ENCODE peak calls at places on chromosomes 6 and 20, in six cellular contexts. X is effector memory CD4-positive, alpha-beta T cell; G is mammary epithelial cell; H is PC-3; U is endodermal cell; Y is stomach. E is an unnamed sample. For H3K36me3 and H3K27me3, the result is how much of the 10 kb centered on the place peaks cover.

GRCh38 chr20:3759316-3759715 is 8.2 kb downstream of the ADISSP start:
- DNase-seq in U (no peak), X (no peak), H (no peak), G (no peak), Y (no peak), E (no peak)

GRCh38 chr20:53643031-53643832 is 49.6 kb upstream of the ZNF217 start:
- DNase-seq in X (peak), U (no peak), G (peak), H (peak), Y (peak), E (peak)

GRCh38 chr20:22412977-22413868 is 171.1 kb downstream of the FOXA2 start:
- DNase-seq in Y (no peak), U (no peak), G (no peak), X (no peak), H (no peak), E (no peak)

GRCh38 chr6:154403803-154404202 is 47.2 kb upstream of the IPCEF1 start:
- DNase-seq in Y (peak), X (no peak), H (peak), U (no peak), G (peak), E (peak)

GRCh38 chr6:168132531-168133184 is 53.6 kb upstream of the FRMD1 start:
- DNase-seq in H (peak), X (no peak), Y (peak), U (peak), G (no peak), E (peak)

GRCh38 chr6:137297887-137298286 is 78.7 kb upstream of the IFNGR1 start:
- DNase-seq in U (peak), X (no peak), H (peak), Y (no peak), G (no peak), E (no peak)

GRCh38 chr6:14278436-14278835 is 160.9 kb downstream of the CD83 start:
- DNase-seq in G (no peak), Y (no peak), H (no peak), X (no peak), U (peak), E (no peak)

GRCh38 chr6:15533379-15534044 is 129.3 kb downstream of the DTNBP1 start:
- DNase-seq in Y (no peak), G (no peak), X (no peak), U (no peak), H (no peak), E (no peak)

GRCh38 chr6:85403331-85404015 is 46.4 kb upstream of the NT5E start:
- DNase-seq in H (peak), Y (no peak), X (no peak), G (peak), U (peak), E (peak)

GRCh38 chr20:29689411-29690225 is 1567.8 kb upstream of the DEFB115 start:
- DNase-seq in U (no peak), H (peak), G (no peak), Y (no peak), X (no peak), E (no peak)

GRCh38 chr6:121780325-121781313 is 345.2 kb downstream of the GJA1 start:
- DNase-seq in U (peak), X (no peak), G (peak), H (peak), Y (no peak), E (peak)

GRCh38 chr6:166629628-166630027 is 2.6 kb upstream of the RPS6KA2 start:
- DNase-seq in H (no peak), U (no peak), G (no peak), X (no peak), Y (no peak), E (no peak)

GRCh38 chr6:132461958-132462357 is 51.0 kb downstream of the STX7 start:
- DNase-seq in H (peak), Y (no peak), U (no peak), X (no peak), G (peak), E (no peak)
- H3K36me3 ChIP-seq in H (under half), Y (half or more), U (half or more), X (half or more), G (under half), E (half or more)

DNA sequence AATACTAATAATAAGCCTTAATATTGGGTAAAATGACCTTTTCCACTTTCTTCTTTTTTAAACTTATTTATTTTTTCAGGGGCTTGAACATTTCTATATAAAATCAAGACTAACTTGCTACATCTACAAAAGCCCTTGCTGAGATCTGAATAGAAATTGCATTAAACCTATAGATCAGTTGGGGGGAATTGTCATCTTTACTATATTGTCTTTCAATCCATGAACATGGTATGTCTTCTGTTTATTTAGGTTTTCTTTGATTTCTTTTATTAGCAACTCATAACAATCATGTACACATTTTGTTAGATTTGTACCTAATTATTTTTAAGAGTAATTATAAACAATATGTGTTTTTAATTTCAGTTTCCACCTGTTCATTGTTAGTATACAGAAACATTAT is 96.4 kb upstream of the SLC22A23 start:
- DNase-seq in Y (no peak), X (no peak), U (no peak), G (no peak), H (no peak), E (no peak)
- H3K4me3 ChIP-seq in Y (no peak), X (no peak), U (no peak), G (no peak), H (no peak), E (no peak)

DNA sequence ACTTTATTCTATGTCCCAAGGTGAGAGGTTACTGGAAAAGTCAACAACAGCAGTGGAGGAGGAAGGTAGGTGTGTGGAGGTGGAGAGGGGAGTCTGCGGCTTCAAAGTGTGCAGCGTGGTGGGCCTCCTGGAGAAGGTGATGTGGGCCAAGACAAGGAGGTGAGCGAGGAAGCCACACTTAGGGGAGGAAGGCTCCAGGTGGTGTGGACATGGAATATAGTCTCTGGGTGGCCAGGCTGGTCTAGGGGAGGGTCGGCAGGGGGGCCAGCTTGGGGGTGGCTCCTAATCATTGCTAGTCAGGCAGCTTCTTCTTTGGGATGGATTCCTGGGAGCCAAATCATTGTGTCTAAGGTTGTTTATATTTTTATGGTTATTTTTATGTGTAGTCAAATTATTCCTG is 111.5 kb upstream of the CDH4 start:
- DNase-seq in U (no peak), G (no peak), H (no peak), Y (no peak), X (no peak), E (no peak)
- H3K27me3 ChIP-seq in U (under half), G (under half), H (under half), Y (under half), X (under half), E (under half)

DNA sequence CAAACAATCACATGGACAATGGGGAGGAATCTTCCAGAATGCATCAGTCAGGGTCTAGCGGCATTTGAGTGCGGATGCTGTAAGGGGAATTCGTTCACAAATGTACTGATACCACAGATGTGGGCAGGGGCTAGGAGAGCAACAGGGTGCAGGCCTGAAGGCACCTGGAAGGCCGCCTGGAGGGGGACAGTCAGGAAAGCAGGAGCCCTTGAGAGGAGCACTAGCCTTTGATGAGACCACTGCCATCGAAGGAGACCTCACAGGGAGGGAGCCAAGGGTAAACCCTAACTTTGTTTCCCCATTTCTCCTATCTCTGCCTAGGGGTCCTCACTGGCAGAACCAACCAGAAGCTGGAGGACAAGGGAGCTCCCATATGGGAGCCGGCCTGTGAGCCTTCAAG is 38.2 kb downstream of the MYB start:
- DNase-seq in H (no peak), Y (no peak), G (no peak), U (no peak), X (no peak), E (no peak)
- H3K36me3 ChIP-seq in H (under half), Y (under half), G (under half), U (under half), X (under half), E (under half)

GRCh38 chr6:33592595-33593413 is 12.7 kb upstream of the BAK1 start:
- DNase-seq in G (no peak), X (peak), U (peak), H (no peak), Y (peak), E (no peak)
- H3K4me3 ChIP-seq in G (no peak), X (peak), U (no peak), H (peak), Y (peak), E (no peak)